ENCODE peak calls at places on chromosomes 4 and X, in ten cellular contexts. One of them, this sample, is unnamed.
A peak's percentile ranks its signal among the peaks of the same experiment; 100 is the strongest.

GRCh38 chr4:116501954-116502353 is 583.4 kb downstream of the TRAM1L1 start:
- DNase-seq in EH: no peak
- DNase-seq in memory B cell: no peak
- DNase-seq in WTC11: no peak
- DNase-seq in OCI-LY7: no peak
- DNase-seq in cardiac muscle cell: no peak
- DNase-seq in GM13977: no peak
- DNase-seq in heart left ventricle: no peak
- DNase-seq in NCI-H2107: no peak
- DNase-seq in AG09319: no peak
- DNase-seq in this sample: no peak

GRCh38 chr4:48196758-48197504 is 62.9 kb upstream of the TXK start:
- DNase-seq in OCI-LY7: peak; percentile 29
- DNase-seq in heart left ventricle: no peak
- DNase-seq in NCI-H2107: no peak
- DNase-seq in WTC11: no peak
- DNase-seq in memory B cell: no peak
- DNase-seq in GM13977: peak; percentile 31
- DNase-seq in EH: no peak
- DNase-seq in cardiac muscle cell: no peak
- DNase-seq in AG09319: no peak
- DNase-seq in this sample: peak; percentile 74

GRCh38 chr4:146222313-146222712 is 8.0 kb downstream of the REELD1 start:
- DNase-seq in OCI-LY7: no peak
- DNase-seq in AG09319: no peak
- DNase-seq in EH: peak; percentile 78
- DNase-seq in memory B cell: no peak
- DNase-seq in NCI-H2107: no peak
- DNase-seq in WTC11: no peak
- DNase-seq in cardiac muscle cell: peak; percentile 48
- DNase-seq in heart left ventricle: no peak
- DNase-seq in GM13977: no peak
- DNase-seq in this sample: no peak

GRCh38 chr4:164224871-164225270 is 529.1 kb upstream of the SMIM31 start:
- DNase-seq in OCI-LY7: no peak
- DNase-seq in NCI-H2107: no peak
- DNase-seq in GM13977: no peak
- DNase-seq in WTC11: no peak
- DNase-seq in AG09319: no peak
- DNase-seq in cardiac muscle cell: no peak
- DNase-seq in EH: no peak
- DNase-seq in heart left ventricle: no peak
- DNase-seq in memory B cell: no peak
- DNase-seq in this sample: no peak

GRCh38 chrX:53230116-53230515 is 5.1 kb upstream of the KDM5C start:
- DNase-seq in heart left ventricle: no peak
- DNase-seq in AG09319: no peak
- DNase-seq in GM13977: no peak
- DNase-seq in WTC11: no peak
- DNase-seq in memory B cell: no peak
- DNase-seq in cardiac muscle cell: no peak
- DNase-seq in NCI-H2107: no peak
- DNase-seq in EH: no peak
- DNase-seq in OCI-LY7: no peak
- DNase-seq in this sample: no peak

GRCh38 chr4:124334119-124334518 is 378.4 kb downstream of the ANKRD50 start:
- DNase-seq in OCI-LY7: peak; percentile 17
- DNase-seq in NCI-H2107: no peak
- DNase-seq in heart left ventricle: no peak
- DNase-seq in cardiac muscle cell: peak; percentile 91
- DNase-seq in EH: peak; percentile 78
- DNase-seq in WTC11: no peak
- DNase-seq in AG09319: peak; percentile 58
- DNase-seq in memory B cell: no peak
- DNase-seq in GM13977: no peak
- DNase-seq in this sample: no peak

GRCh38 chr4:183175631-183176232 is 76.7 kb downstream of the WWC2 start:
- DNase-seq in memory B cell: no peak
- DNase-seq in cardiac muscle cell: peak; percentile 79
- DNase-seq in NCI-H2107: no peak
- DNase-seq in GM13977: no peak
- DNase-seq in heart left ventricle: no peak
- DNase-seq in EH: peak; percentile 85
- DNase-seq in OCI-LY7: no peak
- DNase-seq in AG09319: no peak
- DNase-seq in WTC11: no peak
- DNase-seq in this sample: no peak

GRCh38 chrX:46152756-46153155 is 392.5 kb downstream of the ZNF674 start:
- DNase-seq in cardiac muscle cell: peak; percentile 2
- DNase-seq in GM13977: no peak
- DNase-seq in memory B cell: no peak
- DNase-seq in NCI-H2107: no peak
- DNase-seq in OCI-LY7: no peak
- DNase-seq in heart left ventricle: no peak
- DNase-seq in AG09319: no peak
- DNase-seq in WTC11: no peak
- DNase-seq in EH: no peak
- DNase-seq in this sample: no peak

GRCh38 chr4:39698424-39699009 is 581 bp downstream of the UBE2K start:
- DNase-seq in cardiac muscle cell: peak; percentile 27
- DNase-seq in heart left ventricle: peak; percentile 61
- DNase-seq in AG09319: no peak
- DNase-seq in EH: peak; percentile 46
- DNase-seq in memory B cell: no peak
- DNase-seq in WTC11: peak; percentile 61
- DNase-seq in NCI-H2107: peak; percentile 10
- DNase-seq in GM13977: no peak
- DNase-seq in OCI-LY7: no peak
- DNase-seq in this sample: no peak